ENCODE peak calls at places on chromosomes 6 and 20, in seven cellular contexts. T is lung, P is fibroblast of the aortic adventitia, L is neural progenitor cell, M is OCI-LY7, D is K562, A is PC-9. N is an unnamed sample.

GRCh38 chr6:140353536-140353935 is 979.1 kb upstream of the CITED2 start:
- DNase-seq in P (no peak), L (no peak), A (no peak), D (no peak), T (no peak), M (no peak), N (no peak)

GRCh38 chr20:9392892-9393857 is 121.2 kb upstream of the LAMP5 start:
- DNase-seq in P (peak), A (no peak), T (peak), L (peak), D (peak), M (peak), N (no peak)

GRCh38 chr6:139369568-139370046 is 4.8 kb downstream of the CITED2 start:
- DNase-seq in A (peak), M (peak), L (peak), D (no peak), T (no peak), P (peak), N (peak)

GRCh38 chr6:169212436-169212835 is 41.2 kb downstream of the THBS2 start:
- DNase-seq in L (no peak), P (no peak), D (no peak), T (no peak), A (no peak), M (no peak), N (no peak)

GRCh38 chr6:15348528-15348927 is 102.7 kb downstream of the JARID2 start:
- DNase-seq in P (no peak), D (no peak), T (no peak), L (no peak), M (no peak), A (no peak), N (no peak)

GRCh38 chr6:26273673-26274595 is 91.1 kb upstream of the BTN3A2 start:
- DNase-seq in A (no peak), P (peak), M (peak), T (no peak), L (no peak), D (no peak), N (no peak)

GRCh38 chr20:48791014-48791413 is 36.8 kb downstream of the PREX1 start:
- DNase-seq in L (no peak), A (peak), T (no peak), D (no peak), P (peak), M (peak), N (no peak)

GRCh38 chr20:38499366-38499765 is 26.7 kb downstream of the RALGAPB start:
- DNase-seq in D (peak), P (no peak), A (no peak), M (no peak), T (no peak), L (no peak), N (no peak)

GRCh38 chr6:44224154-44224977 is 971 bp downstream of the SLC29A1 start:
- DNase-seq in T (no peak), M (peak), P (no peak), D (peak), L (no peak), A (no peak), N (no peak)

GRCh38 chr6:41713161-41713649 is 22.2 kb downstream of the TFEB start:
- DNase-seq in D (no peak), P (peak), T (peak), A (peak), M (no peak), L (no peak), N (no peak)

GRCh38 chr20:58697867-58698703 is 5.5 kb downstream of the NPEPL1 start:
- DNase-seq in D (no peak), L (no peak), A (no peak), P (no peak), M (no peak), T (no peak), N (no peak)

GRCh38 chr6:5181494-5182287 is 79.1 kb downstream of the LYRM4 start:
- DNase-seq in L (no peak), P (peak), M (no peak), D (no peak), T (no peak), A (peak), N (no peak)

GRCh38 chr6:111985202-111985731 is 68.6 kb upstream of the CCN6 start:
- DNase-seq in T (peak), L (no peak), P (peak), A (peak), D (no peak), M (no peak), N (peak)

GRCh38 chr6:138864343-138864890 is 68.5 kb downstream of the ECT2L start:
- DNase-seq in L (no peak), P (no peak), A (no peak), D (no peak), M (no peak), T (no peak), N (no peak)

GRCh38 chr6:15682965-15683822 is 20.4 kb upstream of the DTNBP1 start:
- DNase-seq in A (no peak), D (no peak), M (peak), L (no peak), P (no peak), T (no peak), N (no peak)

GRCh38 chr6:128400875-128401274 is 119.5 kb downstream of the PTPRK start:
- DNase-seq in A (no peak), L (no peak), P (no peak), M (no peak), D (no peak), T (no peak), N (no peak)

GRCh38 chr6:89432875-89433636 is at the start of gene ANKRD6:
- DNase-seq in L (peak), D (peak), A (no peak), M (peak), T (peak), P (peak), N (no peak)

GRCh38 chr6:142846459-142846831 is 98.5 kb downstream of the HIVEP2 start:
- DNase-seq in D (no peak), M (no peak), P (peak), T (no peak), A (peak), L (no peak), N (peak)

GRCh38 chr20:19993937-19994667 is 23.1 kb upstream of the NAA20 start:
- DNase-seq in M (no peak), A (peak), D (no peak), T (no peak), P (peak), L (no peak), N (no peak)

GRCh38 chr6:168100011-168100802 is 21.2 kb upstream of the FRMD1 start:
- DNase-seq in P (no peak), L (no peak), A (no peak), M (no peak), T (no peak), D (no peak), N (no peak)

GRCh38 chr6:111482236-111482958 is 621 bp downstream of the REV3L start:
- DNase-seq in P (peak), L (peak), D (peak), A (no peak), M (peak), T (peak), N (no peak)

GRCh38 chr6:106451419-106451818 is 90.9 kb downstream of the CRYBG1 start:
- DNase-seq in M (no peak), P (peak), A (no peak), D (no peak), L (no peak), T (no peak), N (no peak)

GRCh38 chr6:17986656-17987575 is 519 bp downstream of the KIF13A start:
- DNase-seq in L (peak), M (peak), A (no peak), T (peak), D (peak), P (peak), N (no peak)

GRCh38 chr6:141890661-141891060 is 242.1 kb upstream of the GJE1 start:
- DNase-seq in L (no peak), P (no peak), D (no peak), A (no peak), T (no peak), M (no peak), N (no peak)

GRCh38 chr6:168037242-168037641 is 39.8 kb downstream of the KIF25 start:
- DNase-seq in P (no peak), D (no peak), L (peak), M (no peak), T (no peak), A (no peak), N (no peak)

GRCh38 chr6:163263196-163263595 is 151.3 kb upstream of the QKI start:
- DNase-seq in D (no peak), M (no peak), T (no peak), A (no peak), P (no peak), L (no peak), N (no peak)

GRCh38 chr20:62219992-62220665 is at the start of gene HRH3:
- DNase-seq in P (no peak), D (peak), A (no peak), T (no peak), L (peak), M (peak), N (no peak)

GRCh38 chr20:21534453-21534852 is 20.6 kb upstream of the NKX2-2 start:
- DNase-seq in A (no peak), L (no peak), P (no peak), T (peak), M (peak), D (no peak), N (no peak)

GRCh38 chr6:154458565-154459475 is 51.7 kb downstream of the CNKSR3 start:
- DNase-seq in A (no peak), L (no peak), T (no peak), D (no peak), P (peak), M (no peak), N (no peak)

GRCh38 chr6:137767931-137768690 is 98.9 kb upstream of the TNFAIP3 start:
- DNase-seq in A (no peak), P (peak), D (no peak), M (peak), T (no peak), L (no peak), N (no peak)

GRCh38 chr6:37021356-37022129 is 16.1 kb downstream of the FGD2 start:
- DNase-seq in D (no peak), A (peak), P (peak), L (peak), T (no peak), M (peak), N (no peak)
- TF ChIP-seq CTCF in D (peak), A (peak), P (peak), L (peak), T (peak), M (peak), N (peak)

GRCh38 chr6:10659697-10660348 is 34.6 kb downstream of the C6orf52 start:
- DNase-seq in T (no peak), P (no peak), M (no peak), D (no peak), A (no peak), L (peak), N (no peak)
- H3K4me3 ChIP-seq in T (peak), P (peak), M (no peak), D (peak), A (no peak), L (peak), N (no peak)

GRCh38 chr6:39979461-39980328 is 45.4 kb upstream of the MOCS1 start:
- DNase-seq in P (peak), T (no peak), M (no peak), D (no peak), L (no peak), A (no peak), N (no peak)

GRCh38 chr6:39983193-39983592 is 48.9 kb upstream of the MOCS1 start:
- DNase-seq in M (no peak), A (no peak), L (no peak), D (no peak), T (no peak), P (no peak), N (no peak)

GRCh38 chr6:39982720-39983119 is 48.5 kb upstream of the MOCS1 start:
- DNase-seq in M (no peak), A (no peak), L (no peak), D (no peak), T (no peak), P (no peak), N (no peak)

GRCh38 chr6:39978240-39978639 is 44.0 kb upstream of the MOCS1 start:
- DNase-seq in L (no peak), A (no peak), D (no peak), P (no peak), T (no peak), M (no peak), N (no peak)

DNA sequence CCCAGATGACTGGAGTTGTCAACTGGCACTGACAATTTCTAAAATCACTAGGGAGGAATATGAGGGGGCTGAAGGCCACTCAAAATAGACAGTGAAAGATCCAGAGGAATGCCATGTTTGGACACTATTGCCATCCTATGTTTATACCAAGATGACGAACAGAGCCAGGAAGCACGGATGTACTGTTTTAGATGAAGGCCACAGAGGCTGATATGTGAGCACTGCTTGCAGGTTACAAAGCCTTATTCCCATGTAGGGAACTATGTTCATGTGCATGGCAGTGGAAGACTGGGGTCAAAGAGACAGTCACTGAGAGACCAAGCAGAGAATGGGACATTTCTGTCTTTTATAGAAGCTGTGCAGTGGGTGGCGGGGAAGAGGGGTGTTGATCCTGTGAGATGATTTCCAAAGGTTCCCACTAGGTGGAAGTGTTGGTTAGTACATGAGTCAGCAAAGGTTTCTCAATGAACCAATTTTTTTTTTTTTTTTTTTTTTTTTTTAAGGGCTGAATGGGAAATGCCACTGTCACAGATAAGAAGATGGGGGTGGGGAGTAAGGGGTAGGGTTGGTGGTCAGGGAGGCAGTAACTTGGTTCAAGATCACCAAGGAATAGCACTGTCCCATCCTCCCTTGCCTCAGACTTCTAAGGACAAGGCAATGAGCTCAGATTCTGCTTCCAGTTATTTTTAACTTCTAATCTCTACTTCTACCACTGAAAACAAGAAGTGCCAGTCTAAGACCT is 46.7 kb upstream of the MOCS1 start:
- DNase-seq in T (peak), M (peak), A (peak), L (peak), P (peak), D (peak), N (peak)
- TF ChIP-seq CTCF in T (peak), M (peak), A (peak), L (peak), P (peak), D (peak), N (peak)

DNA sequence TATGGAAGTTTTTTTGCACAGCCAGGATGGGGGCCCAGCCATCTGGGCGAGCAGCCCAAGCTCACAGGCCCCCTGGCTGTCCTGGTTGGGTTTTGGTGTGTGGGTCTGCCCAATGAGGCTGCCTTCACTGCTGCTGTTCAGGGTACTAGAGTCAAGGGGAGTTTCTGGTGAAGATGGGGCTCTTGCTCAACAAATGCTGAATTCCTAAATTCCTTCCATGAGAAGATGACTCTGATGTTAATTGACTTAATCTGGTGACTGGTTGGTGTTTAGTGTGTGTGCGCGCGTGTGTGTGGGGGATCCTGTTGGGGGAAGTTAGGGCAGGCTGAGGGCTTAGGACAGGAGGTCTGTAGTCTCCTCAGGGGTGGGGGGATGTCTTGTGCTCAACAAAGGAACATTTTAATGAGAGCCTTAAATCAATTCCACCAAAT is 1.9 kb downstream of the PTK7 start:
- DNase-seq in D (no peak), A (no peak), M (no peak), L (peak), T (no peak), P (no peak), N (peak)
- H3K4me3 ChIP-seq in D (no peak), A (peak), M (peak), L (peak), T (no peak), P (peak), N (peak)

GRCh38 chr20:63230800-63231268 is 4.9 kb upstream of the BIRC7 start:
- DNase-seq in L (peak), T (no peak), M (no peak), A (no peak), D (peak), P (peak), N (no peak)
- TF ChIP-seq CTCF in L (peak), T (no peak), M (no peak), A (no peak), D (peak), P (peak), N (peak)

DNA sequence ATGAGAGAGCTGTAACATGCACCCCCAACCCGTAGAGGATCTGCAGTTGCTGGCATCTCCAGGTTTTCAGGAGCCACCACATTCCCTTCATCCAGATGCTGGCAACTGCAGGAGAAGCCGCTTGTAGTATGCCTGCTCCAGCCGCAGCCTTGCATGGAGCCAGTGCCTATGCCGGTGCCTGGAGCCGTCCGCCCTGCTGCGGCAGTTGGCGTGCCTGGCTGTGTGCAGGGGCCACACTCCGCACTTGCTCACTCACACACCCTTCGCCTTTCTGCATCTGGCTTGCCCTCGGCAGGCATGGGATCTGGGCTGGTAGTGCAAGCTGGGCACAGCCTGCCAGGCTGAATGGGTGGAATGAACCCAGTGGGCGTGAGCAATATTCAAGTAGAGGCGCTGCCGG is 148.5 kb upstream of the PROKR2 start:
- DNase-seq in M (no peak), T (no peak), P (no peak), D (no peak), L (no peak), A (no peak), N (no peak)
- H3K4me3 ChIP-seq in M (no peak), T (no peak), P (no peak), D (no peak), L (no peak), A (no peak), N (no peak)